ENCODE peak calls at places on chromosomes 13 and 19, in nine cellular contexts. One of them, this sample, is unnamed.

GRCh38 chr13:50991624-50992610 is 82.3 kb downstream of the RNASEH2B start:
- DNase-seq in amniotic epithelial cell: no peak
- DNase-seq in IMR-90: no peak
- DNase-seq in SW480: no peak
- DNase-seq in mucosa of descending colon: peak; percentile 27
- DNase-seq in left ventricle myocardium inferior: no peak
- DNase-seq in NCI-H1048: no peak
- DNase-seq in PC-9: no peak
- DNase-seq in AG20443: no peak
- DNase-seq in this sample: no peak

GRCh38 chr13:42539670-42540069 is 34.3 kb upstream of the TNFSF11 start:
- DNase-seq in amniotic epithelial cell: no peak
- DNase-seq in IMR-90: no peak
- DNase-seq in SW480: no peak
- DNase-seq in mucosa of descending colon: no peak
- DNase-seq in left ventricle myocardium inferior: no peak
- DNase-seq in NCI-H1048: no peak
- DNase-seq in PC-9: no peak
- DNase-seq in AG20443: no peak
- DNase-seq in this sample: no peak

GRCh38 chr19:45218887-45219780 is 26.1 kb downstream of the EXOC3L2 start:
- DNase-seq in amniotic epithelial cell: no peak
- DNase-seq in IMR-90: no peak
- DNase-seq in SW480: no peak
- DNase-seq in mucosa of descending colon: no peak
- DNase-seq in left ventricle myocardium inferior: no peak
- DNase-seq in NCI-H1048: no peak
- DNase-seq in PC-9: no peak
- DNase-seq in AG20443: no peak
- DNase-seq in this sample: no peak

GRCh38 chr19:2097330-2098327 is 914 bp downstream of the IZUMO4 start:
- DNase-seq in amniotic epithelial cell: no peak
- DNase-seq in IMR-90: no peak
- DNase-seq in SW480: no peak
- DNase-seq in mucosa of descending colon: no peak
- DNase-seq in left ventricle myocardium inferior: no peak
- DNase-seq in NCI-H1048: no peak
- DNase-seq in PC-9: no peak
- DNase-seq in AG20443: no peak
- DNase-seq in this sample: no peak

GRCh38 chr13:31054632-31055031 is 107.1 kb downstream of the HSPH1 start:
- DNase-seq in amniotic epithelial cell: no peak
- DNase-seq in IMR-90: no peak
- DNase-seq in SW480: no peak
- DNase-seq in mucosa of descending colon: no peak
- DNase-seq in left ventricle myocardium inferior: no peak
- DNase-seq in NCI-H1048: no peak
- DNase-seq in PC-9: no peak
- DNase-seq in AG20443: no peak
- DNase-seq in this sample: no peak

GRCh38 chr13:30580852-30581502 is 36.7 kb upstream of the USPL1 start:
- DNase-seq in amniotic epithelial cell: peak; percentile 66
- DNase-seq in IMR-90: no peak
- DNase-seq in SW480: peak; percentile 32
- DNase-seq in mucosa of descending colon: no peak
- DNase-seq in left ventricle myocardium inferior: no peak
- DNase-seq in NCI-H1048: no peak
- DNase-seq in PC-9: peak; percentile 67
- DNase-seq in AG20443: no peak
- DNase-seq in this sample: no peak

GRCh38 chr13:95552539-95553270 is at the start of gene CLDN10:
- DNase-seq in amniotic epithelial cell: no peak
- DNase-seq in IMR-90: no peak
- DNase-seq in SW480: no peak
- DNase-seq in mucosa of descending colon: no peak
- DNase-seq in left ventricle myocardium inferior: no peak
- DNase-seq in NCI-H1048: no peak
- DNase-seq in PC-9: no peak
- DNase-seq in AG20443: no peak
- DNase-seq in this sample: no peak

GRCh38 chr13:99033814-99034213 is 56.0 kb upstream of the DOCK9 start:
- DNase-seq in amniotic epithelial cell: peak; percentile 34
- DNase-seq in IMR-90: peak; percentile 28
- DNase-seq in SW480: peak; percentile 69
- DNase-seq in mucosa of descending colon: no peak
- DNase-seq in left ventricle myocardium inferior: no peak
- DNase-seq in NCI-H1048: no peak
- DNase-seq in PC-9: no peak
- DNase-seq in AG20443: peak; percentile 48
- DNase-seq in this sample: no peak

GRCh38 chr19:28764066-28764465 is 448.9 kb downstream of the UQCRFS1 start:
- DNase-seq in amniotic epithelial cell: no peak
- DNase-seq in IMR-90: no peak
- DNase-seq in SW480: no peak
- DNase-seq in mucosa of descending colon: no peak
- DNase-seq in left ventricle myocardium inferior: no peak
- DNase-seq in NCI-H1048: no peak
- DNase-seq in PC-9: no peak
- DNase-seq in AG20443: no peak
- DNase-seq in this sample: no peak

GRCh38 chr13:23657056-23657455 is 86.8 kb downstream of the TNFRSF19 start:
- DNase-seq in amniotic epithelial cell: no peak
- DNase-seq in IMR-90: no peak
- DNase-seq in SW480: no peak
- DNase-seq in mucosa of descending colon: no peak
- DNase-seq in left ventricle myocardium inferior: no peak
- DNase-seq in NCI-H1048: no peak
- DNase-seq in PC-9: no peak
- DNase-seq in AG20443: no peak
- DNase-seq in this sample: no peak

GRCh38 chr19:13396256-13397080 is 109.8 kb downstream of the CACNA1A start:
- DNase-seq in amniotic epithelial cell: peak; percentile 46
- DNase-seq in IMR-90: peak; percentile 70
- DNase-seq in SW480: peak; percentile 68
- DNase-seq in mucosa of descending colon: peak; percentile 9
- DNase-seq in left ventricle myocardium inferior: peak; percentile 20
- DNase-seq in NCI-H1048: no peak
- DNase-seq in PC-9: no peak
- DNase-seq in AG20443: peak; percentile 86
- DNase-seq in this sample: no peak

GRCh38 chr13:72004975-72005374 is 138.0 kb upstream of the DACH1 start:
- DNase-seq in amniotic epithelial cell: no peak
- DNase-seq in IMR-90: no peak
- DNase-seq in SW480: no peak
- DNase-seq in mucosa of descending colon: no peak
- DNase-seq in left ventricle myocardium inferior: no peak
- DNase-seq in NCI-H1048: no peak
- DNase-seq in PC-9: no peak
- DNase-seq in AG20443: peak; percentile 19
- DNase-seq in this sample: no peak